ENCODE peak calls at places on chromosomes 3 and 15, in seven cellular contexts. G is fibroblast of lung; V is CD4-positive, alpha-beta T cell; B is body of pancreas; L is GM23338; E is CD8-positive, alpha-beta T cell; O is sigmoid colon. T is an unnamed sample.

GRCh38 chr3:184771158-184771730 is 40.7 kb upstream of the VPS8 start:
- DNase-seq in G (no peak), V (no peak), B (no peak), L (no peak), E (no peak), O (no peak), T (no peak)

GRCh38 chr3:100158877-100159563 is 44.7 kb upstream of the FILIP1L start:
- DNase-seq in G (no peak), V (no peak), B (no peak), L (no peak), E (no peak), O (no peak), T (no peak)

GRCh38 chr3:183515968-183516851 is 39.3 kb downstream of the KLHL6 start:
- DNase-seq in G (no peak), V (peak; percentile 54), B (no peak), L (peak; percentile 71), E (peak; percentile 85), O (no peak), T (no peak)

GRCh38 chr3:124924741-124925140 is 9.8 kb downstream of the MUC13 start:
- DNase-seq in G (peak; percentile 31), V (no peak), B (no peak), L (no peak), E (no peak), O (no peak), T (no peak)

GRCh38 chr15:60257760-60258159 is 140.0 kb downstream of the ANXA2 start:
- DNase-seq in G (no peak), V (no peak), B (no peak), L (no peak), E (no peak), O (no peak), T (no peak)

GRCh38 chr3:117788499-117788898 is 1078.9 kb downstream of the TUSC7 start:
- DNase-seq in G (no peak), V (no peak), B (no peak), L (no peak), E (no peak), O (no peak), T (no peak)

GRCh38 chr15:35705030-35705884 is 159.3 kb upstream of the DPH6 start:
- DNase-seq in G (peak; percentile 51), V (no peak), B (no peak), L (no peak), E (no peak), O (no peak), T (no peak)

GRCh38 chr3:130548356-130548755 is 31.4 kb downstream of the COL6A6 start:
- DNase-seq in G (no peak), V (no peak), B (no peak), L (no peak), E (no peak), O (no peak), T (no peak)

GRCh38 chr3:50655009-50655830 is 19.5 kb upstream of the DOCK3 start:
- DNase-seq in G (no peak), V (no peak), B (no peak), L (no peak), E (no peak), O (no peak), T (no peak)

GRCh38 chr3:155984791-155985417 is 114.5 kb downstream of the GMPS start:
- DNase-seq in G (no peak), V (no peak), B (no peak), L (no peak), E (no peak), O (no peak), T (no peak)

GRCh38 chr3:121483290-121483689 is 62.5 kb downstream of the POLQ start:
- DNase-seq in G (peak; percentile 49), V (no peak), B (no peak), L (no peak), E (no peak), O (no peak), T (no peak)

GRCh38 chr3:149198611-149199010 is 23.0 kb downstream of the CP start:
- DNase-seq in G (peak; percentile 82), V (no peak), B (no peak), L (peak; percentile 95), E (no peak), O (no peak), T (peak; percentile 25)

GRCh38 chr3:107117922-107118576 is 259.2 kb upstream of the CCDC54 start:
- DNase-seq in G (peak; percentile 79), V (no peak), B (no peak), L (peak; percentile 86), E (no peak), O (no peak), T (peak; percentile 65)

GRCh38 chr15:101045835-101046691 is 126.9 kb downstream of the LRRK1 start:
- DNase-seq in G (no peak), V (no peak), B (peak; percentile 7), L (no peak), E (no peak), O (peak; percentile 55), T (no peak)

GRCh38 chr3:16319307-16319706 is 54.3 kb downstream of the OXNAD1 start:
- DNase-seq in G (no peak), V (peak; percentile 73), B (no peak), L (peak; percentile 85), E (peak; percentile 87), O (no peak), T (no peak)

GRCh38 chr3:129919806-129920205 is 26.3 kb upstream of the TMCC1 start:
- DNase-seq in G (no peak), V (no peak), B (no peak), L (no peak), E (no peak), O (no peak), T (no peak)

GRCh38 chr3:124764746-124765145 is 34.5 kb downstream of the UMPS start:
- DNase-seq in G (no peak), V (no peak), B (no peak), L (no peak), E (no peak), O (no peak), T (no peak)

GRCh38 chr3:77158701-77159100 is 118.8 kb downstream of the ROBO2 start:
- DNase-seq in G (no peak), V (no peak), B (no peak), L (no peak), E (no peak), O (no peak), T (no peak)

GRCh38 chr3:55951371-55951770 is 464.3 kb upstream of the WNT5A start:
- DNase-seq in G (no peak), V (no peak), B (no peak), L (no peak), E (no peak), O (no peak), T (no peak)

GRCh38 chr15:35458176-35458856 is 87.6 kb downstream of the DPH6 start:
- DNase-seq in G (peak; percentile 42), V (no peak), B (no peak), L (no peak), E (no peak), O (no peak), T (no peak)

GRCh38 chr3:156776046-156776445 is 50.1 kb upstream of the LEKR1 start:
- DNase-seq in G (no peak), V (no peak), B (no peak), L (no peak), E (no peak), O (no peak), T (no peak)

GRCh38 chr15:48965972-48966371 is 2.3 kb upstream of the SHC4 start:
- DNase-seq in G (peak; percentile 52), V (no peak), B (no peak), L (no peak), E (no peak), O (no peak), T (peak; percentile 53)

GRCh38 chr3:16290007-16290826 is 25.2 kb downstream of the OXNAD1 start:
- DNase-seq in G (peak; percentile 44), V (peak; percentile 54), B (peak; percentile 48), L (peak; percentile 75), E (peak; percentile 62), O (no peak), T (peak; percentile 51)

GRCh38 chr3:76470285-76470684 is 569.6 kb upstream of the ROBO2 start:
- DNase-seq in G (peak; percentile 71), V (no peak), B (no peak), L (no peak), E (no peak), O (no peak), T (peak; percentile 92)

GRCh38 chr3:151356791-151357460 is 27.6 kb upstream of the P2RY13 start:
- DNase-seq in G (peak; percentile 71), V (no peak), B (no peak), L (no peak), E (no peak), O (no peak), T (peak; percentile 20)

GRCh38 chr15:77546050-77546501 is 86.6 kb downstream of the LINGO1 start:
- DNase-seq in G (peak; percentile 88), V (no peak), B (no peak), L (no peak), E (no peak), O (peak; percentile 27), T (peak; percentile 90)

DNA sequence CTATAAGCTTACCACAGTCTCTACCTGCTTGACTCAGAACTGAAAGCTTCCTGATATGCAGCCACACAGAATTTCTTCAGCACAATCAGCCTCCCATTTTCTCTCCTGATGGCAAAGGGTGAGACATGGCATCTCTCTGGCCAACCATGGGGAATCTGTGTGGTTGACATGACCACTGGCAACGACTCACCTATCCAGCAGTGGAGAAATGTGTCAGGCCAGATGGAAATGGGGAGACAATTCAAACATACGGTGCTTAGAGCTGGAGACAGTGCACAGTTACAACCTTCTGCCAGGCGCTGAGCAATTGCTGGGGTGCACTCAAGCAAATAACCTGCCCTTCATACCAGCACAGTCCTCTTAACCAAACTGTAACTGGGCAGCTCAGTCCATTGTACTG is 3.6 kb downstream of the ZNF385D start:
- DNase-seq in G (peak; percentile 62), V (no peak), B (no peak), L (no peak), E (no peak), O (no peak), T (no peak)
- H3K27ac ChIP-seq in G (no peak overlapping the region), V (no peak overlapping the region), B (no peak overlapping the region), L (no peak overlapping the region), E (no peak overlapping the region), O (peak overlapping the region; percentile 10), T (no peak overlapping the region)

GRCh38 chr3:27532426-27532825 is 48.2 kb upstream of the SLC4A7 start:
- DNase-seq in G (no peak), V (no peak), B (no peak), L (peak; percentile 31), E (no peak), O (no peak), T (no peak)
- TF ChIP-seq CTCF in G (no peak), V (no peak), B (no peak), L (no peak), E (no peak), O (no peak), T (no peak)

GRCh38 chr3:175805825-175806224 is 946.7 kb downstream of the NAALADL2 start:
- DNase-seq in G (peak; percentile 55), V (no peak), B (no peak), L (no peak), E (no peak), O (no peak), T (no peak)

DNA sequence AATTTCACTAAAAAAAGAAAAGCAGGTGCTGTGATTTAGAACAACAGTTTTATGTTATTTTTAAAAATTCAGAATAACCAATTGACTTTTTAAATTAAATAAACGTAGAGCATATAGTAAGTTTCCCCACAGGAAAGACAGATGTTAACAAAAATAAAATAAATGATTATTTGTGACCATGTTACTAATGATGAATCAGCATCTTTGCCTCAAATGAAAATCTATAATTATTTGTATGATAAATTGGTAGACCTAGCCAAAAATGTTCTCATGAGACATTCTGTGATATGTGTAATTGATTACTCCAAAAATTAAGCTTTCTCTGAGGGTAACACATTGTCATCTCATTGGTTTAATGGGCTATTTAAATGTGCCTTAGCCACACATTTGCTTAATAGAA is 948.0 kb downstream of the NAALADL2 start:
- DNase-seq in G (no peak), V (no peak), B (no peak), L (no peak), E (no peak), O (no peak), T (no peak)
- H3K27ac ChIP-seq in G (no peak overlapping the region), V (no peak overlapping the region), B (no peak overlapping the region), L (no peak overlapping the region), E (no peak overlapping the region), O (no peak overlapping the region), T (no peak overlapping the region)

GRCh38 chr15:67838789-67839332 is 984 bp downstream of the RNU6-1 start:
- DNase-seq in G (peak; percentile 42), V (no peak), B (peak; percentile 61), L (peak; percentile 93), E (no peak), O (peak; percentile 81), T (no peak)
- TF ChIP-seq CTCF in G (no peak), V (no peak), B (peak; percentile 37), L (no peak), E (no peak), O (peak; percentile 7), T (no peak)